ENCODE peak calls at places on chromosomes 4 and X, in six cellular contexts. X, S, Q, A, D and E are unnamed samples.

GRCh38 chr4:24053906-24054305 is 164.1 kb upstream of the PPARGC1A start:
- DNase-seq in X (no peak), S (no peak), Q (no peak), A (no peak), D (no peak), E (no peak)

GRCh38 chr4:722851-723360 is 17.3 kb downstream of the PCGF3 start:
- DNase-seq in X (no peak), S (no peak), Q (no peak), A (no peak), D (no peak), E (no peak)

GRCh38 chrX:38798956-38799355 is 2.3 kb upstream of the MID1IP1 start:
- DNase-seq in X (peak), S (no peak), Q (no peak), A (no peak), D (no peak), E (no peak)

GRCh38 chrX:68060506-68061205 is 372.6 kb downstream of the OPHN1 start:
- DNase-seq in X (no peak), S (no peak), Q (no peak), A (no peak), D (no peak), E (no peak)

GRCh38 chrX:153782324-153782723 is 1.5 kb downstream of the SRPK3 start:
- DNase-seq in X (no peak), S (no peak), Q (no peak), A (no peak), D (no peak), E (no peak)

GRCh38 chr4:74365761-74366160 is 816 bp downstream of the EREG start:
- DNase-seq in X (peak), S (no peak), Q (no peak), A (no peak), D (no peak), E (no peak)

GRCh38 chr4:80201326-80202151 is 4.2 kb downstream of the PRDM8 start:
- DNase-seq in X (peak), S (no peak), Q (no peak), A (no peak), D (no peak), E (peak)

GRCh38 chr4:74308215-74308614 is at the start of gene EPGN:
- DNase-seq in X (peak), S (no peak), Q (no peak), A (no peak), D (no peak), E (no peak)

GRCh38 chr4:2253160-2254084 is 8.5 kb downstream of the MXD4 start:
- DNase-seq in X (no peak), S (peak), Q (no peak), A (peak), D (no peak), E (no peak)

GRCh38 chrX:49171752-49172279 is at the start of gene PLP2:
- DNase-seq in X (peak), S (no peak), Q (peak), A (no peak), D (peak), E (no peak)

GRCh38 chr4:6470502-6471302 is 1.7 kb downstream of the PPP2R2C start:
- DNase-seq in X (peak), S (peak), Q (no peak), A (peak), D (peak), E (no peak)
- H3K4me3 ChIP-seq in X (peak), S (peak), Q (peak), A (peak), D (peak), E (peak)

GRCh38 chrX:54920610-54921426 is at the start of gene TRO:
- DNase-seq in X (no peak), S (no peak), Q (no peak), A (no peak), D (no peak), E (no peak)
- H3K4me3 ChIP-seq in X (peak), S (peak), Q (peak), A (peak), D (peak), E (peak)

DNA sequence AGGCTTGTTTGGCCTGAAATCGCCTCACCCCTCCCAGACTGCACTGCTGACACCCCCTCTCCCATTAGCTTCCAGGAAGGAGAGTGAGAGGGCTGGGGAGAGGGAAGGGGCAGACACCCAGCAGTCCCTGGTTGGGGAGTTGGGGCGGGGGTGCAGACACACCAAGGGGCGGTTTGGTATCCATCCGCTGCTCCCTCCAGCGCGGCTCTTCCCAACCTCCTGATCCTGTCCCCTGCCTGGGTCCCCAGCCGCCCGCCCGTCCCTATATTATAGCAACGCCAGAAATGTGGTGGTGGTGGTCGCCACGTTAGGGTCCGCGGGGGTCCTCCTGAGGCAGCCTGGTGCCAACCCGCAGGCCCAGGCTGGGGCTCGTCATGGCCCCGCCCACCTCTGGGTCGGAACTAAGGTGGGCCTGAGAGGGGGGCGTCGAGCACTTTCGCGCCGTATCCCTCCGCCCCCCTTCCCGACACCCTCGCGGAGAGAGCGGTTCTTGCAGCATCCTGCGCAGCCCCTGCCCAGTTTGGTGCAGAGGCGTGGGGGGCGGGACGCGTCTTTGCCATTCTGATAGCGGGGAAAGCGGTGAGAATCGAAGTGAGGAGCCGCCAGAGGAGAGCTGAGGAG is 25.1 kb downstream of the GPRASP3 start:
- DNase-seq in X (no peak), S (no peak), Q (no peak), A (no peak), D (no peak), E (no peak)
- H3K4me3 ChIP-seq in X (peak), S (peak), Q (no peak), A (peak), D (peak), E (peak)

GRCh38 chr4:61200991-61201526 is 933 bp downstream of the ADGRL3 start:
- DNase-seq in X (peak), S (no peak), Q (no peak), A (no peak), D (no peak), E (no peak)
- H3K4me3 ChIP-seq in X (peak), S (peak), Q (peak), A (peak), D (peak), E (peak)